ENCODE peak calls at places on chromosomes 2 and 18, in eight cellular contexts. One of them, this sample, is unnamed.

GRCh38 chr2:191950132-191950885 is 103.4 kb upstream of the CAVIN2 start:
- ATAC-seq in HCT116: no peak
- ATAC-seq in GM23338: no peak
- ATAC-seq in GM12878: peak; percentile 59
- ATAC-seq in HepG2: no peak
- ATAC-seq in upper lobe of left lung: no peak
- ATAC-seq in Panc1: no peak
- ATAC-seq in K562: peak; percentile 92
- ATAC-seq in this sample: no peak

GRCh38 chr18:79460445-79461300 is 64.9 kb downstream of the NFATC1 start:
- ATAC-seq in Panc1: no peak
- ATAC-seq in K562: no peak
- ATAC-seq in HepG2: no peak
- ATAC-seq in upper lobe of left lung: no peak
- ATAC-seq in GM23338: peak; percentile 33
- ATAC-seq in GM12878: peak; percentile 73
- ATAC-seq in HCT116: no peak
- ATAC-seq in this sample: no peak

GRCh38 chr2:36528274-36528673 is 69.7 kb downstream of the FEZ2 start:
- ATAC-seq in HCT116: no peak
- ATAC-seq in GM12878: peak; percentile 73
- ATAC-seq in GM23338: no peak
- ATAC-seq in HepG2: peak; percentile 14
- ATAC-seq in upper lobe of left lung: no peak
- ATAC-seq in Panc1: no peak
- ATAC-seq in K562: no peak
- ATAC-seq in this sample: no peak

GRCh38 chr2:203238329-203238710 is 498 bp upstream of the CYP20A1 start:
- ATAC-seq in GM23338: peak; percentile 1
- ATAC-seq in Panc1: peak; percentile 8
- ATAC-seq in HCT116: no peak
- ATAC-seq in upper lobe of left lung: no peak
- ATAC-seq in K562: peak; percentile 2
- ATAC-seq in GM12878: no peak
- ATAC-seq in HepG2: peak; percentile 5
- ATAC-seq in this sample: no peak

GRCh38 chr18:21073180-21073579 is 38.4 kb downstream of the ROCK1 start:
- ATAC-seq in GM23338: no peak
- ATAC-seq in GM12878: peak; percentile 39
- ATAC-seq in K562: no peak
- ATAC-seq in upper lobe of left lung: no peak
- ATAC-seq in Panc1: no peak
- ATAC-seq in HepG2: no peak
- ATAC-seq in HCT116: no peak
- ATAC-seq in this sample: no peak

GRCh38 chr2:158667567-158667966 is 127.5 kb upstream of the DAPL1 start:
- ATAC-seq in upper lobe of left lung: no peak
- ATAC-seq in Panc1: no peak
- ATAC-seq in GM12878: no peak
- ATAC-seq in HepG2: no peak
- ATAC-seq in GM23338: no peak
- ATAC-seq in K562: no peak
- ATAC-seq in HCT116: no peak
- ATAC-seq in this sample: peak; percentile 37

GRCh38 chr2:168976034-168976654 is 55.0 kb downstream of the ABCB11 start:
- ATAC-seq in K562: peak; percentile 98
- ATAC-seq in HCT116: no peak
- ATAC-seq in HepG2: peak; percentile 77
- ATAC-seq in Panc1: peak; percentile 65
- ATAC-seq in upper lobe of left lung: no peak
- ATAC-seq in GM23338: no peak
- ATAC-seq in GM12878: no peak
- ATAC-seq in this sample: no peak

GRCh38 chr2:39738941-39739340 is 40.1 kb downstream of the THUMPD2 start:
- ATAC-seq in GM12878: no peak
- ATAC-seq in HCT116: no peak
- ATAC-seq in K562: no peak
- ATAC-seq in HepG2: no peak
- ATAC-seq in upper lobe of left lung: no peak
- ATAC-seq in GM23338: no peak
- ATAC-seq in Panc1: no peak
- ATAC-seq in this sample: no peak

GRCh38 chr2:223723954-223724411 is 113.4 kb downstream of the AP1S3 start:
- ATAC-seq in K562: peak; percentile 93
- ATAC-seq in Panc1: no peak
- ATAC-seq in GM12878: no peak
- ATAC-seq in GM23338: peak; percentile 32
- ATAC-seq in HepG2: no peak
- ATAC-seq in HCT116: no peak
- ATAC-seq in upper lobe of left lung: no peak
- ATAC-seq in this sample: no peak

GRCh38 chr2:226329180-226329579 is 470.4 kb downstream of the IRS1 start:
- ATAC-seq in GM23338: no peak
- ATAC-seq in HCT116: no peak
- ATAC-seq in K562: no peak
- ATAC-seq in upper lobe of left lung: no peak
- ATAC-seq in HepG2: no peak
- ATAC-seq in Panc1: no peak
- ATAC-seq in GM12878: peak; percentile 24
- ATAC-seq in this sample: no peak
- H3K4me3 ChIP-seq in GM23338: no peak overlapping the region
- H3K4me3 ChIP-seq in HCT116: no peak overlapping the region
- H3K4me3 ChIP-seq in K562: no peak overlapping the region
- H3K4me3 ChIP-seq in upper lobe of left lung: no peak overlapping the region
- H3K4me3 ChIP-seq in HepG2: no peak overlapping the region
- H3K4me3 ChIP-seq in Panc1: no peak overlapping the region
- H3K4me3 ChIP-seq in GM12878: no peak overlapping the region
- H3K4me3 ChIP-seq in this sample: no peak overlapping the region

DNA sequence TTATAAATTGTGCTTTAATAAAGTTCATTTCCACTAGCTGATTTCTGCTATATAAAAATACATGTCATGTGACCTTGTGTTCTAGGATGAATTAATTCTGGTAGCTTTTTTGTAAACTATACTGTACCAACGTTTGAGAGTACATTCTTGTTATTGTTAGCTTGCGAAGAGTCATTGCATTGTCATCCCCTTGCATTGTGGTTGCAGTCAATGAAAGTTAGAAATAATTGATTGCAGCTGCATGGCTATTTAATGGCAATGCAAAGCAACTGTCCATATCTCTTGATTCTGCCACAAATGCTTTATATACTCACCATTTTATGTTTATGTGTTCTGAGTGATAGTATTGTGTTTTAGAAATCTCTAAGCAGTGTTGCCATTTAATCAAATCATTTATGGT is 91.6 kb downstream of the ZNF407 start:
- ATAC-seq in GM23338: no peak
- ATAC-seq in Panc1: no peak
- ATAC-seq in HCT116: no peak
- ATAC-seq in K562: no peak
- ATAC-seq in upper lobe of left lung: no peak
- ATAC-seq in GM12878: no peak
- ATAC-seq in HepG2: no peak
- ATAC-seq in this sample: no peak
- TF ChIP-seq POLR2AphosphoS5 in GM23338: no peak
- TF ChIP-seq POLR2AphosphoS5 in Panc1: no peak
- TF ChIP-seq POLR2AphosphoS5 in HCT116: no peak
- TF ChIP-seq POLR2AphosphoS5 in K562: no peak
- TF ChIP-seq POLR2AphosphoS5 in upper lobe of left lung: no peak
- TF ChIP-seq POLR2AphosphoS5 in GM12878: no peak
- TF ChIP-seq POLR2AphosphoS5 in HepG2: no peak
- TF ChIP-seq POLR2AphosphoS5 in this sample: no peak

GRCh38 chr2:234259440-234259839 is 208.9 kb downstream of the SPP2 start:
- ATAC-seq in GM23338: no peak
- ATAC-seq in HepG2: no peak
- ATAC-seq in HCT116: no peak
- ATAC-seq in upper lobe of left lung: no peak
- ATAC-seq in Panc1: no peak
- ATAC-seq in K562: no peak
- ATAC-seq in GM12878: no peak
- ATAC-seq in this sample: no peak

GRCh38 chr2:234258562-234259141 is 208.2 kb downstream of the SPP2 start:
- ATAC-seq in HCT116: peak; percentile 40
- ATAC-seq in K562: no peak
- ATAC-seq in upper lobe of left lung: no peak
- ATAC-seq in GM23338: no peak
- ATAC-seq in Panc1: peak; percentile 70
- ATAC-seq in GM12878: no peak
- ATAC-seq in HepG2: no peak
- ATAC-seq in this sample: no peak

GRCh38 chr2:234256516-234256915 is 206.0 kb downstream of the SPP2 start:
- ATAC-seq in GM12878: no peak
- ATAC-seq in HCT116: no peak
- ATAC-seq in GM23338: no peak
- ATAC-seq in HepG2: no peak
- ATAC-seq in upper lobe of left lung: no peak
- ATAC-seq in K562: no peak
- ATAC-seq in Panc1: no peak
- ATAC-seq in this sample: no peak

GRCh38 chr2:234254783-234255521 is 204.4 kb downstream of the SPP2 start:
- ATAC-seq in HepG2: no peak
- ATAC-seq in upper lobe of left lung: no peak
- ATAC-seq in GM12878: no peak
- ATAC-seq in Panc1: no peak
- ATAC-seq in HCT116: no peak
- ATAC-seq in GM23338: no peak
- ATAC-seq in K562: no peak
- ATAC-seq in this sample: no peak

GRCh38 chr2:234257859-234258561 is 207.5 kb downstream of the SPP2 start:
- ATAC-seq in HCT116: peak; percentile 98
- ATAC-seq in GM12878: no peak
- ATAC-seq in K562: peak; percentile 34
- ATAC-seq in Panc1: peak; percentile 98
- ATAC-seq in HepG2: peak; percentile 97
- ATAC-seq in GM23338: peak; percentile 95
- ATAC-seq in upper lobe of left lung: no peak
- ATAC-seq in this sample: no peak
- TF ChIP-seq CTCF in HCT116: peak; percentile 59
- TF ChIP-seq CTCF in GM12878: no peak
- TF ChIP-seq CTCF in K562: peak; percentile 19
- TF ChIP-seq CTCF in Panc1: peak; percentile 82
- TF ChIP-seq CTCF in HepG2: peak; percentile 70
- TF ChIP-seq CTCF in GM23338: peak; percentile 59
- TF ChIP-seq CTCF in upper lobe of left lung: no peak
- TF ChIP-seq CTCF in this sample: no peak

GRCh38 chr2:111068435-111069058 is 52.2 kb upstream of the BCL2L11 start:
- ATAC-seq in HCT116: peak; percentile 79
- ATAC-seq in GM12878: no peak
- ATAC-seq in HepG2: no peak
- ATAC-seq in K562: no peak
- ATAC-seq in Panc1: no peak
- ATAC-seq in GM23338: peak; percentile 85
- ATAC-seq in upper lobe of left lung: peak; percentile 73
- ATAC-seq in this sample: no peak

GRCh38 chr2:111069722-111070121 is 51.0 kb upstream of the BCL2L11 start:
- ATAC-seq in GM23338: peak; percentile 65
- ATAC-seq in K562: peak; percentile 80
- ATAC-seq in GM12878: peak; percentile 27
- ATAC-seq in HCT116: peak; percentile 32
- ATAC-seq in Panc1: no peak
- ATAC-seq in upper lobe of left lung: no peak
- ATAC-seq in HepG2: peak; percentile 65
- ATAC-seq in this sample: no peak

GRCh38 chr2:111071480-111072143 is 49.1 kb upstream of the BCL2L11 start:
- ATAC-seq in HepG2: no peak
- ATAC-seq in Panc1: peak; percentile 94
- ATAC-seq in HCT116: peak; percentile 51
- ATAC-seq in K562: no peak
- ATAC-seq in GM12878: peak; percentile 83
- ATAC-seq in upper lobe of left lung: peak; percentile 81
- ATAC-seq in GM23338: no peak
- ATAC-seq in this sample: peak; percentile 76

DNA sequence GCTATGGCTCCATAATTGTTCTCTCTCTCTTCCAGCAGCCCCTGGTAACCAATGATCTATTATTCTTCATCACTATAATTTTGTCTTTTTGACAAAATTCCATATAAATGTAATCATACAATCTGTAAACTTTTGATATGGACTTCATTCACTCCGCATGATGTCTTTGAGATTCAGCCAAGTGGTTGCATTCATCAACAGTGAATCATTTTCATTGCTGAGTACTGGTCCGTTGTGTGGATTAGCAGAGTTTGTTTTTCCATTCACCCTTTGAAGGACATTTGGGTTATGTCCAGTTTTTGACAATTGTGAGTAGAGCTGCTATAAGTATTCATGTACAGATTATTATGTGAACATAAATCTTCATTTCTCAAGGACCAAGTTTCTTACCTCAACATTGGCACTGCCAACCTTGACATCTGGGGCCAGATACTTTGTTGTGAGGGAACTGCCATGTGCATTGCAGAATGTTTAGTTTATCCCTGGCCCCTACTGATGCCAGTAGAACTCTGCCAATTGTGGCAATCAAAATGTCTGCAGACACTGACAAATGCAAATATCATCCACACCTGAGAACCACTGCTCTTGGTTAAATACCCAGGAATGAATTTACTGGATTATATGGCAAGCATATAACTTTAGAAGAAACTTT is 48.4 kb upstream of the BCL2L11 start:
- ATAC-seq in K562: no peak
- ATAC-seq in HCT116: peak; percentile 68
- ATAC-seq in Panc1: peak; percentile 93
- ATAC-seq in HepG2: no peak
- ATAC-seq in GM12878: no peak
- ATAC-seq in GM23338: no peak
- ATAC-seq in upper lobe of left lung: no peak
- ATAC-seq in this sample: peak; percentile 60
- H3K4me3 ChIP-seq in K562: no peak overlapping the region
- H3K4me3 ChIP-seq in HCT116: no peak overlapping the region
- H3K4me3 ChIP-seq in Panc1: no peak overlapping the region
- H3K4me3 ChIP-seq in HepG2: no peak overlapping the region
- H3K4me3 ChIP-seq in GM12878: no peak overlapping the region
- H3K4me3 ChIP-seq in GM23338: no peak overlapping the region
- H3K4me3 ChIP-seq in upper lobe of left lung: no peak overlapping the region
- H3K4me3 ChIP-seq in this sample: no peak overlapping the region

GRCh38 chr2:205930209-205930608 is 155.8 kb downstream of the INO80D start:
- ATAC-seq in upper lobe of left lung: no peak
- ATAC-seq in GM23338: no peak
- ATAC-seq in HCT116: no peak
- ATAC-seq in Panc1: no peak
- ATAC-seq in GM12878: no peak
- ATAC-seq in HepG2: no peak
- ATAC-seq in K562: no peak
- ATAC-seq in this sample: no peak
- TF ChIP-seq POLR2AphosphoS5 in upper lobe of left lung: no peak
- TF ChIP-seq POLR2AphosphoS5 in GM23338: no peak
- TF ChIP-seq POLR2AphosphoS5 in HCT116: no peak
- TF ChIP-seq POLR2AphosphoS5 in Panc1: no peak
- TF ChIP-seq POLR2AphosphoS5 in GM12878: no peak
- TF ChIP-seq POLR2AphosphoS5 in HepG2: no peak
- TF ChIP-seq POLR2AphosphoS5 in K562: no peak
- TF ChIP-seq POLR2AphosphoS5 in this sample: no peak

DNA sequence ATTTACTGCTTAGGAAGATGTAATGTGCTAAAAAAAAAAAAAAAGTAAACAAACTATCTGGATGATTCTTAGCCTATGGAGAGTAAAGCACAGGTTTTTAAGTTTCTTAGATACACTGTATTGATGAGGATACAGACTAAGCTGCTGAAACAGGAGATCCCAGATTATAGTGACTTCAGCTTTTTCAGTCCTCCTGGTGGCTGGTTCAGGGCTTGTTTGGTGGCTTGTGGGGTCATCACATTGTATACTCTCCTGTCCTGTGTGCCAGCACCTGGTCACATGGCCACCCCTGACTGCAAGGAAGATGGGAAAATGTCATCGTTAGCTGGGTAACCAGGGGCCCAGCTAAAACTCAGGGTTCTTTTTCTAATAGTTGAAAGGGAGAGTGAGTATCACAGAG is 31.4 kb downstream of the RAB31 start:
- ATAC-seq in GM23338: no peak
- ATAC-seq in Panc1: no peak
- ATAC-seq in GM12878: no peak
- ATAC-seq in K562: no peak
- ATAC-seq in HCT116: no peak
- ATAC-seq in upper lobe of left lung: no peak
- ATAC-seq in HepG2: peak; percentile 26
- ATAC-seq in this sample: no peak
- TF ChIP-seq CTCF in GM23338: no peak
- TF ChIP-seq CTCF in Panc1: no peak
- TF ChIP-seq CTCF in GM12878: no peak
- TF ChIP-seq CTCF in K562: no peak
- TF ChIP-seq CTCF in HCT116: no peak
- TF ChIP-seq CTCF in upper lobe of left lung: no peak
- TF ChIP-seq CTCF in HepG2: no peak
- TF ChIP-seq CTCF in this sample: no peak

This sample was measured in gastroesophageal sphincter.